ENCODE peak calls at places on chromosomes 2 and 18, in eight cellular contexts. T, D, S, O, E, N, Q and I are unnamed samples.

GRCh38 chr18:48832961-48833700 is 117.6 kb downstream of the SMAD7 start:
- DNase-seq in T (no peak), D (peak), S (no peak), O (peak), E (peak), N (peak), Q (peak), I (peak)

GRCh38 chr2:45964226-45964841 is 312.9 kb downstream of the PRKCE start:
- DNase-seq in T (no peak), D (peak), S (peak), O (peak), E (peak), N (peak), Q (peak), I (peak)

GRCh38 chr2:198628596-198628995 is 824.2 kb downstream of the PLCL1 start:
- DNase-seq in T (no peak), D (no peak), S (no peak), O (no peak), E (no peak), N (no peak), Q (no peak), I (no peak)

GRCh38 chr2:176751314-176751713 is 461.3 kb upstream of the HNRNPA3 start:
- DNase-seq in T (no peak), D (no peak), S (no peak), O (no peak), E (no peak), N (no peak), Q (no peak), I (no peak)

GRCh38 chr2:124542932-124543640 is 518.0 kb downstream of the CNTNAP5 start:
- DNase-seq in T (no peak), D (no peak), S (no peak), O (no peak), E (no peak), N (no peak), Q (no peak), I (no peak)

GRCh38 chr2:103289101-103289725 is 527.4 kb downstream of the TMEM182 start:
- DNase-seq in T (no peak), D (no peak), S (no peak), O (no peak), E (no peak), N (no peak), Q (no peak), I (no peak)

GRCh38 chr2:174248998-174249592 is 763 bp upstream of the OLA1 start:
- DNase-seq in T (no peak), D (no peak), S (no peak), O (no peak), E (no peak), N (no peak), Q (no peak), I (no peak)

GRCh38 chr2:200335657-200336056 is 29.2 kb downstream of the SPATS2L start:
- DNase-seq in T (no peak), D (no peak), S (no peak), O (peak), E (no peak), N (no peak), Q (no peak), I (no peak)

DNA sequence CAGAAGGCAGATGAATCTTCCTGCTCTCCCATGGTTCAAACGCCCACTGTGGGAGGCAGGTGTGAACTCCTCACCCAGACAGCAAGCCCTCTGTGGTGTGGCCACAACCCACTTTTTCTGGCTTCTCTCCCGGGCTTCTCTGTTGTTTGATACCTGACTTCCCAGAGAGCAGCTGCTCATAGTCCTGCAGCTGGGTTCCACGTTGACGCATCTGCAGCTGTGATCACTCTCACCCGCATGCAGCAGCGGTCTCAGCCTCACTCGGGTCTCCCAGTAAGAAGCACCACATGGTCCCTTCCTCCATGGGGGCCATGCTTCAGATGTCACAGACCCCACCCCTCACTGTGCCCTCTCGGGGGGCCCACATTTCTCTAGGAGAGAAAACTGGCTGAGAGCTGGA is 3.5 kb downstream of the ASPRV1 start:
- DNase-seq in T (peak), D (no peak), S (no peak), O (no peak), E (no peak), N (peak), Q (no peak), I (no peak)
- H3K27ac ChIP-seq in T (no peak), D (no peak), S (no peak), O (no peak), E (no peak), N (no peak), Q (no peak), I (no peak)

GRCh38 chr2:219991116-219991515 is 363.7 kb downstream of the SLC4A3 start:
- DNase-seq in T (no peak), D (no peak), S (no peak), O (no peak), E (no peak), N (no peak), Q (no peak), I (no peak)
- H3K4me3 ChIP-seq in T (no peak), D (no peak), S (no peak), O (no peak), E (no peak), N (no peak), Q (no peak), I (no peak)

GRCh38 chr18:9951022-9951859 is 37.4 kb downstream of the VAPA start:
- DNase-seq in T (peak), D (no peak), S (peak), O (peak), E (no peak), N (peak), Q (no peak), I (no peak)

GRCh38 chr18:9950289-9951016 is 36.6 kb downstream of the VAPA start:
- DNase-seq in T (no peak), D (no peak), S (no peak), O (no peak), E (no peak), N (peak), Q (no peak), I (no peak)

GRCh38 chr18:9947248-9947647 is 33.4 kb downstream of the VAPA start:
- DNase-seq in T (no peak), D (no peak), S (no peak), O (no peak), E (no peak), N (peak), Q (no peak), I (no peak)

GRCh38 chr18:9949315-9949714 is 35.5 kb downstream of the VAPA start:
- DNase-seq in T (no peak), D (no peak), S (no peak), O (no peak), E (no peak), N (no peak), Q (no peak), I (no peak)

DNA sequence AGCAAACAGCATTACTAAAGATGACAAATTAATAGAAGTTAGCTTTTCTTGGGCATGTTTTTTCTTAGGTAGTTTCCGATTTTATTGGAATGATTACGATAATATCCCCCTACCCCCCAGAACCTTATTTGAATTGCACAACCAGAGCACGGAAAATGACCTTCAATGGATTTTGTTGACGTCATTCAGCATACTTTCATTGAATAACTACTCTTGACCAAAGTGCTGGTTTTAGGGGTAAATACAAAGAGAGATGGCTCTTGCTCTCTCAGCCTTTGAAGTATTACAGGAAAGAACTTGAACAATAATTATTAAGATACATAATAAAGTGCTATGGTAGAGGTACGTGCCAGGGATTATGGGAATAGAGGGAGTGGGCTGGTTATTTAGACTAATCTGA is 36.0 kb downstream of the VAPA start:
- DNase-seq in T (no peak), D (no peak), S (no peak), O (no peak), E (no peak), N (no peak), Q (no peak), I (no peak)
- H3K27ac ChIP-seq in T (no peak), D (no peak), S (no peak), O (peak), E (no peak), N (no peak), Q (no peak), I (no peak)

GRCh38 chr2:1651131-1652066 is 92.9 kb downstream of the PXDN start:
- DNase-seq in T (no peak), D (no peak), S (no peak), O (no peak), E (no peak), N (no peak), Q (peak), I (peak)

GRCh38 chr2:1654696-1655374 is 89.5 kb downstream of the PXDN start:
- DNase-seq in T (no peak), D (no peak), S (peak), O (no peak), E (no peak), N (no peak), Q (no peak), I (peak)

GRCh38 chr2:1655461-1655860 is 88.9 kb downstream of the PXDN start:
- DNase-seq in T (no peak), D (no peak), S (peak), O (no peak), E (no peak), N (no peak), Q (no peak), I (peak)

GRCh38 chr2:1653956-1654695 is 90.2 kb downstream of the PXDN start:
- DNase-seq in T (no peak), D (no peak), S (peak), O (no peak), E (no peak), N (peak), Q (no peak), I (peak)

GRCh38 chr2:1653137-1653789 is 91.1 kb downstream of the PXDN start:
- DNase-seq in T (no peak), D (peak), S (peak), O (no peak), E (no peak), N (peak), Q (peak), I (peak)
- H3K4me3 ChIP-seq in T (no peak), D (no peak), S (no peak), O (no peak), E (no peak), N (no peak), Q (no peak), I (peak)